ENCODE peak calls at places on chromosomes 13 and 19, in eight cellular contexts. One of them, this sample, is unnamed.

GRCh38 chr13:63455938-63456337 is 2040.3 kb upstream of the PCDH20 start:
- DNase-seq in breast epithelium: no peak
- DNase-seq in CD4-positive, alpha-beta T cell: no peak
- DNase-seq in ovary: no peak
- DNase-seq in mucosa of descending colon: no peak
- DNase-seq in endothelial cell: no peak
- DNase-seq in cardiac fibroblast: no peak
- DNase-seq in Caco-2: no peak
- DNase-seq in this sample: no peak

GRCh38 chr13:26133286-26133685 is 81.5 kb upstream of the SHISA2 start:
- DNase-seq in cardiac fibroblast: peak; percentile 13
- DNase-seq in mucosa of descending colon: no peak
- DNase-seq in CD4-positive, alpha-beta T cell: no peak
- DNase-seq in ovary: no peak
- DNase-seq in Caco-2: no peak
- DNase-seq in breast epithelium: no peak
- DNase-seq in endothelial cell: no peak
- DNase-seq in this sample: no peak

GRCh38 chr13:46168341-46168740 is 13.6 kb downstream of the LCP1 start:
- DNase-seq in breast epithelium: no peak
- DNase-seq in ovary: peak; percentile 24
- DNase-seq in cardiac fibroblast: peak; percentile 14
- DNase-seq in endothelial cell: no peak
- DNase-seq in Caco-2: no peak
- DNase-seq in CD4-positive, alpha-beta T cell: no peak
- DNase-seq in mucosa of descending colon: no peak
- DNase-seq in this sample: no peak

GRCh38 chr13:110815471-110816204 is 99.2 kb downstream of the ANKRD10 start:
- DNase-seq in breast epithelium: no peak
- DNase-seq in mucosa of descending colon: no peak
- DNase-seq in Caco-2: no peak
- DNase-seq in endothelial cell: no peak
- DNase-seq in cardiac fibroblast: no peak
- DNase-seq in ovary: no peak
- DNase-seq in CD4-positive, alpha-beta T cell: no peak
- DNase-seq in this sample: peak; percentile 10

GRCh38 chr13:27406178-27406939 is 18.1 kb upstream of the GTF3A start:
- DNase-seq in mucosa of descending colon: peak; percentile 47
- DNase-seq in endothelial cell: peak; percentile 17
- DNase-seq in ovary: no peak
- DNase-seq in cardiac fibroblast: peak; percentile 61
- DNase-seq in CD4-positive, alpha-beta T cell: peak; percentile 5
- DNase-seq in Caco-2: no peak
- DNase-seq in breast epithelium: no peak
- DNase-seq in this sample: no peak

GRCh38 chr19:43694553-43694952 is 21.3 kb upstream of the IRGC start:
- DNase-seq in cardiac fibroblast: no peak
- DNase-seq in breast epithelium: no peak
- DNase-seq in CD4-positive, alpha-beta T cell: no peak
- DNase-seq in mucosa of descending colon: no peak
- DNase-seq in Caco-2: no peak
- DNase-seq in endothelial cell: no peak
- DNase-seq in ovary: no peak
- DNase-seq in this sample: no peak

GRCh38 chr13:113425931-113426590 is 27.2 kb downstream of the ADPRHL1 start:
- DNase-seq in ovary: no peak
- DNase-seq in cardiac fibroblast: no peak
- DNase-seq in mucosa of descending colon: no peak
- DNase-seq in CD4-positive, alpha-beta T cell: no peak
- DNase-seq in breast epithelium: no peak
- DNase-seq in Caco-2: no peak
- DNase-seq in endothelial cell: no peak
- DNase-seq in this sample: no peak

GRCh38 chr13:110250258-110250891 is 56.6 kb downstream of the COL4A1 start:
- DNase-seq in breast epithelium: no peak
- DNase-seq in cardiac fibroblast: peak; percentile 88
- DNase-seq in endothelial cell: no peak
- DNase-seq in Caco-2: no peak
- DNase-seq in ovary: peak; percentile 59
- DNase-seq in mucosa of descending colon: no peak
- DNase-seq in CD4-positive, alpha-beta T cell: no peak
- DNase-seq in this sample: no peak

GRCh38 chr19:14031719-14032480 is at the start of gene IL27RA:
- DNase-seq in Caco-2: peak; percentile 63
- DNase-seq in endothelial cell: peak; percentile 52
- DNase-seq in ovary: no peak
- DNase-seq in cardiac fibroblast: peak; percentile 50
- DNase-seq in CD4-positive, alpha-beta T cell: peak; percentile 67
- DNase-seq in breast epithelium: no peak
- DNase-seq in mucosa of descending colon: peak; percentile 78
- DNase-seq in this sample: peak; percentile 59

GRCh38 chr19:24033962-24034342 is 53.0 kb upstream of the ZNF254 start:
- DNase-seq in CD4-positive, alpha-beta T cell: no peak
- DNase-seq in breast epithelium: peak; percentile 58
- DNase-seq in ovary: peak; percentile 39
- DNase-seq in endothelial cell: peak; percentile 33
- DNase-seq in mucosa of descending colon: peak; percentile 68
- DNase-seq in cardiac fibroblast: peak; percentile 69
- DNase-seq in Caco-2: peak; percentile 42
- DNase-seq in this sample: peak; percentile 21

GRCh38 chr19:39533791-39534190 is 1.1 kb upstream of the EID2B start:
- DNase-seq in cardiac fibroblast: no peak
- DNase-seq in mucosa of descending colon: no peak
- DNase-seq in Caco-2: peak; percentile 10
- DNase-seq in CD4-positive, alpha-beta T cell: no peak
- DNase-seq in endothelial cell: no peak
- DNase-seq in breast epithelium: no peak
- DNase-seq in ovary: no peak
- DNase-seq in this sample: no peak

GRCh38 chr19:13229246-13229645 is 79.0 kb downstream of the IER2 start:
- DNase-seq in CD4-positive, alpha-beta T cell: no peak
- DNase-seq in endothelial cell: no peak
- DNase-seq in breast epithelium: no peak
- DNase-seq in Caco-2: no peak
- DNase-seq in mucosa of descending colon: no peak
- DNase-seq in ovary: no peak
- DNase-seq in cardiac fibroblast: no peak
- DNase-seq in this sample: no peak

GRCh38 chr19:36152061-36152885 is at the start of gene COX7A1:
- DNase-seq in CD4-positive, alpha-beta T cell: no peak
- DNase-seq in mucosa of descending colon: peak; percentile 46
- DNase-seq in breast epithelium: no peak
- DNase-seq in ovary: peak; percentile 79
- DNase-seq in cardiac fibroblast: peak; percentile 70
- DNase-seq in Caco-2: no peak
- DNase-seq in endothelial cell: no peak
- DNase-seq in this sample: no peak

GRCh38 chr13:45500492-45501174 is 35.9 kb downstream of the COG3 start:
- DNase-seq in mucosa of descending colon: no peak
- DNase-seq in Caco-2: no peak
- DNase-seq in ovary: no peak
- DNase-seq in CD4-positive, alpha-beta T cell: no peak
- DNase-seq in cardiac fibroblast: peak; percentile 90
- DNase-seq in breast epithelium: no peak
- DNase-seq in endothelial cell: no peak
- DNase-seq in this sample: peak; percentile 19

GRCh38 chr19:1224847-1225246 is 13.0 kb downstream of the CBARP start:
- DNase-seq in mucosa of descending colon: no peak
- DNase-seq in cardiac fibroblast: no peak
- DNase-seq in CD4-positive, alpha-beta T cell: no peak
- DNase-seq in ovary: no peak
- DNase-seq in breast epithelium: no peak
- DNase-seq in endothelial cell: no peak
- DNase-seq in Caco-2: no peak
- DNase-seq in this sample: no peak

GRCh38 chr19:1224047-1224825 is 13.6 kb downstream of the CBARP start:
- DNase-seq in CD4-positive, alpha-beta T cell: no peak
- DNase-seq in endothelial cell: no peak
- DNase-seq in breast epithelium: no peak
- DNase-seq in mucosa of descending colon: no peak
- DNase-seq in cardiac fibroblast: no peak
- DNase-seq in ovary: no peak
- DNase-seq in Caco-2: no peak
- DNase-seq in this sample: no peak

GRCh38 chr19:1221904-1222255 is 15.9 kb downstream of the CBARP start:
- DNase-seq in ovary: no peak
- DNase-seq in Caco-2: no peak
- DNase-seq in cardiac fibroblast: no peak
- DNase-seq in endothelial cell: no peak
- DNase-seq in mucosa of descending colon: no peak
- DNase-seq in breast epithelium: no peak
- DNase-seq in CD4-positive, alpha-beta T cell: no peak
- DNase-seq in this sample: no peak

GRCh38 chr19:1222394-1222793 is 15.4 kb downstream of the CBARP start:
- DNase-seq in mucosa of descending colon: no peak
- DNase-seq in ovary: no peak
- DNase-seq in CD4-positive, alpha-beta T cell: no peak
- DNase-seq in cardiac fibroblast: no peak
- DNase-seq in breast epithelium: no peak
- DNase-seq in endothelial cell: no peak
- DNase-seq in Caco-2: no peak
- DNase-seq in this sample: no peak

DNA sequence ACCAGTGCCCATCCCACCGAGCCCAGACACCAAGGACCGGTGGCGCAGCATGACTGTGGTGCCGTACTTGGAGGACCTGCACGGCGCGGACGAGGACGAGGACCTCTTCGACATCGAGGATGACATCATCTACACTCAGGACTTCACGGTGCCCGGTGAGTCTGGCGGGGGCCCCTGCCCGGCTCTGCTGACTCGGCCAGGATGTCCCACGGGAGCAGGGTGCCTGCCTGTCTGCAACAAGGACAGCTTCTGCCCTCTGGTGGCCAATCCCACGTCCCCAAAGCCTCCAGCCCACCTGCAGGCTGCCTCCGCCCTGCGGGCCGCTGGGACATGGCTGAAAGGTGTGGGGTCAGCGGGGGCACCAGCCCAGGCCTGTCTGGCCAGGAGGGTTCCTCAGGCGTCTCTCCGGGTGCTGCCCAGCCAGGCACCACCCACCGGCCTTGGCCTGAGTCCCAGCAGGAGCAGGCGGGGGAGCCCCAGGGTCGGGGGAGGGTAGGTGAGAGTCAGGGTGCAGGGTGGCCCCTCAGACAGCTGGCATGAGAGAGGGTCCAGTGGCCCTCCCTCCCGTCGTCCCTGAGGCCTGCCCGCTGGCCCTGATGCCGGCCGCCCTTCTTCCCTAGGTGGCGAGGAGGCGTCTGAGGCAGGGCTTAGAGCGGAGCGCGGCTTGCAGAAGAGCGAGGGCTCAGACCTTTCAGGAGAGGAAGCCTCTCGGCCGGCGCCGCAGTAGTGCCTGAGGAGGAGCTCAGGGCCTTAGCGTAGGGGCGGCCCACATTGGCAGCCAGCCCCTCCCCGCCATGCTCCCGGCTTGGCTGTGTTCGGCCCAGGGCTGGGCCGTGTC is 14.6 kb downstream of the CBARP start:
- DNase-seq in breast epithelium: no peak
- DNase-seq in endothelial cell: no peak
- DNase-seq in cardiac fibroblast: peak; percentile 51
- DNase-seq in mucosa of descending colon: no peak
- DNase-seq in Caco-2: no peak
- DNase-seq in CD4-positive, alpha-beta T cell: no peak
- DNase-seq in ovary: no peak
- DNase-seq in this sample: peak; percentile 53
- TF ChIP-seq CTCF in breast epithelium: no peak
- TF ChIP-seq CTCF in endothelial cell: peak; percentile 38
- TF ChIP-seq CTCF in cardiac fibroblast: peak; percentile 53
- TF ChIP-seq CTCF in mucosa of descending colon: no peak
- TF ChIP-seq CTCF in Caco-2: peak; percentile 71
- TF ChIP-seq CTCF in CD4-positive, alpha-beta T cell: no peak
- TF ChIP-seq CTCF in ovary: no peak
- TF ChIP-seq CTCF in this sample: no peak

DNA sequence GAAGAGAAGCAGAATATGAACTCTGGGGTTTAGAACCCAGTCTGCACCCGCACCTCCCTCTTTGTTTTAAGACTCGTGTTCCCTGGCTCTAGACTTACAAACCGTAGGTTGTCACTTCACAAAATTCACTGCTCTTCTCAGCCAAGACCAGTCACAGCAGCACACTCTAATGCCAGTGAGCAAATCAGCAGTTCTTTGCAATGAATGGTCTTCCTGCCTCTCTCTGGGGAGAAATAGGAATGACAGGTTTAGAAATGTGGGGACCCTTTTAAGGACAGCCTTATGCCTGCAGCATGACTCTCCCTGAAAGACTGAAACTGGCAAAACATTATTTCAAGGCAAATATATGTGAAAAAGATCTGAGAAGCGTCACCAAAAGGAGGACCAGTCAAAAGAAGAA is 156.9 kb downstream of the KCTD15 start:
- DNase-seq in CD4-positive, alpha-beta T cell: no peak
- DNase-seq in Caco-2: no peak
- DNase-seq in cardiac fibroblast: no peak
- DNase-seq in breast epithelium: no peak
- DNase-seq in mucosa of descending colon: no peak
- DNase-seq in ovary: no peak
- DNase-seq in endothelial cell: no peak
- DNase-seq in this sample: no peak
- TF ChIP-seq CTCF in CD4-positive, alpha-beta T cell: no peak
- TF ChIP-seq CTCF in Caco-2: no peak
- TF ChIP-seq CTCF in cardiac fibroblast: no peak
- TF ChIP-seq CTCF in breast epithelium: no peak
- TF ChIP-seq CTCF in mucosa of descending colon: no peak
- TF ChIP-seq CTCF in ovary: no peak
- TF ChIP-seq CTCF in endothelial cell: no peak
- TF ChIP-seq CTCF in this sample: no peak

DNA sequence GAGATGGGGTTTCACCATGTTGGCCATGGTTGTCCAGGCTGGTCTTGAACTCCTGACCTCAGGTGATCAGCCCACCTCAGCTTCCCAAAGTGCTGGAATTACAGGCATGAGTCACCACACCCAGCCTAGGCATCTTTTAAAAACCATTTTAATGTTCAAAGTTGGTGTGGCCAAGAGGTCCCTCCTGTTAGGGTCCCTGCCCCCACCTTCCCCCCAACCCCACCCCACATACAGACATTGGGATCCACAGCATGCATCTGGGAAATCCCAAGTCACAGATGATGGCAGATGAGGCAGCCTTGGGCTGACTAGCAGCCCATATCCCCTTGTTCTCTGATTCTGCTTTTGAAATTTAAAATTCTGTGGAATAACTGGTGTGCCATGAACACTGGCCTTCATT is 226.0 kb downstream of the KATNAL1 start:
- DNase-seq in cardiac fibroblast: no peak
- DNase-seq in mucosa of descending colon: no peak
- DNase-seq in breast epithelium: no peak
- DNase-seq in Caco-2: no peak
- DNase-seq in ovary: no peak
- DNase-seq in CD4-positive, alpha-beta T cell: no peak
- DNase-seq in endothelial cell: no peak
- DNase-seq in this sample: no peak
- TF ChIP-seq CTCF in cardiac fibroblast: no peak
- TF ChIP-seq CTCF in mucosa of descending colon: no peak
- TF ChIP-seq CTCF in breast epithelium: no peak
- TF ChIP-seq CTCF in Caco-2: no peak
- TF ChIP-seq CTCF in ovary: no peak
- TF ChIP-seq CTCF in CD4-positive, alpha-beta T cell: no peak
- TF ChIP-seq CTCF in endothelial cell: no peak
- TF ChIP-seq CTCF in this sample: no peak

DNA sequence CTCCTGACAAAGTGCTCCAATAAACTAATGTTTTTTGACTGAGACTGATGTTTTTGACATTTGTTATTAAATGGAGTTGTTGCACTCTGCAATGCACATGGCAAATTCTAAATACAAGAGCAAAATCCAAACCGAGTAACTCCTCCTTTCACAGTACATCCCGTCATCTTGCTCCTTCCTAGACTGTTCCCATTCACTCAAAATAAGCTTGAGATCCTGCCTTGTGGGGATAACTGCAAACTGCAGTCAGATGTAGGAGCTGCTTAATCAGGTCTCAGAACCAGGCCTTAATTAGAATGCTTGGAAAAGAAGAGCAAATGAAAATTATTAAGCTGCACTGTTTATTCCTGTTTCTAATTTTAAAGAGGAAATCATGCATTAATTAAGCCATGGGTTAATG is 134.8 kb upstream of the SPRY2 start:
- DNase-seq in CD4-positive, alpha-beta T cell: no peak
- DNase-seq in cardiac fibroblast: no peak
- DNase-seq in Caco-2: no peak
- DNase-seq in endothelial cell: no peak
- DNase-seq in mucosa of descending colon: no peak
- DNase-seq in breast epithelium: no peak
- DNase-seq in ovary: no peak
- DNase-seq in this sample: no peak
- TF ChIP-seq CTCF in CD4-positive, alpha-beta T cell: no peak
- TF ChIP-seq CTCF in cardiac fibroblast: no peak
- TF ChIP-seq CTCF in Caco-2: no peak
- TF ChIP-seq CTCF in endothelial cell: no peak
- TF ChIP-seq CTCF in mucosa of descending colon: no peak
- TF ChIP-seq CTCF in breast epithelium: no peak
- TF ChIP-seq CTCF in ovary: no peak
- TF ChIP-seq CTCF in this sample: no peak